ENCODE peak calls at places on chromosomes 11 and 22, in eight cellular contexts. X is heart right ventricle; Z is substantia nigra; L is NCI-H1092; Q is activated CD4-positive, alpha-beta T cell treated with anti-CD3 and anti-CD28 coated beads, Interleukin-2, amount 50 U/mL, for 4 hours; U is stimulated activated CD4-positive, alpha-beta T cell treated with anti-CD3 and anti-CD28 coated beads, Interleukin-1b, Interleukin-23, amount 100 ng/mL, for 24 hours; G is RKO; B is NCI-H1105 treated with DMSO at 0.1 percent for 48 hours. K is an unnamed sample.

GRCh38 chr11:132042296-132042695 is 671.9 kb downstream of the NTM start:
- DNase-seq in Q (no peak), Z (no peak), L (no peak), G (no peak), U (no peak), X (no peak), B (no peak), K (no peak)

GRCh38 chr11:27234043-27234668 is 128.9 kb downstream of the CCDC34 start:
- DNase-seq in U (no peak), L (peak), Q (no peak), Z (no peak), G (peak), B (peak), X (no peak), K (peak)

GRCh38 chr11:26040339-26040738 is 291.6 kb upstream of the ANO3 start:
- DNase-seq in B (no peak), U (no peak), X (no peak), Z (no peak), Q (no peak), L (no peak), G (no peak), K (no peak)

GRCh38 chr11:103948331-103948730 is 88.1 kb upstream of the DDI1 start:
- DNase-seq in G (no peak), X (no peak), L (no peak), Z (no peak), Q (no peak), U (no peak), B (no peak), K (no peak)

GRCh38 chr11:77114089-77114463 is 11.4 kb downstream of the OMP start:
- DNase-seq in U (no peak), B (no peak), X (no peak), Z (no peak), Q (no peak), L (no peak), G (no peak), K (no peak)

GRCh38 chr11:32100495-32100894 is 9.6 kb downstream of the RCN1 start:
- DNase-seq in L (no peak), Q (no peak), G (no peak), B (no peak), Z (no peak), X (no peak), U (no peak), K (no peak)

GRCh38 chr22:42773161-42773560 is 52.5 kb upstream of the A4GALT start:
- DNase-seq in G (no peak), B (no peak), L (no peak), U (no peak), Q (no peak), Z (no peak), X (peak), K (no peak)

GRCh38 chr11:47847892-47848635 is at the start of gene NUP160:
- DNase-seq in X (peak), L (peak), U (peak), Q (peak), B (peak), G (peak), Z (peak), K (peak)

GRCh38 chr22:20299736-20300136 is 20.1 kb downstream of the DGCR6L start:
- DNase-seq in L (no peak), G (peak), Q (no peak), X (no peak), B (peak), Z (no peak), U (no peak), K (no peak)

GRCh38 chr11:67438121-67438902 is 830 bp upstream of the PTPRCAP start:
- DNase-seq in G (no peak), B (no peak), X (no peak), L (no peak), U (peak), Q (peak), Z (no peak), K (no peak)

GRCh38 chr11:33691051-33691864 is 9.4 kb downstream of the C11orf91 start:
- DNase-seq in Q (no peak), B (no peak), X (no peak), U (no peak), G (no peak), Z (no peak), L (no peak), K (no peak)

GRCh38 chr11:110830344-110831141 is 118.3 kb upstream of the ARHGAP20 start:
- DNase-seq in Q (no peak), G (no peak), B (no peak), X (no peak), Z (no peak), U (no peak), L (no peak), K (no peak)

GRCh38 chr11:28981331-28981865 is 873.2 kb downstream of the METTL15 start:
- DNase-seq in G (no peak), U (no peak), L (no peak), B (peak), Q (no peak), Z (no peak), X (no peak), K (no peak)